ENCODE peak calls at places on chromosomes 3 and 15, in nine cellular contexts. W, F, X, P, L, D, V, Z and S are unnamed samples.

GRCh38 chr3:38548154-38548931 is 52.2 kb downstream of the EXOG start:
- DNase-seq in W (no peak), F (no peak), X (no peak), P (no peak), L (no peak), D (peak; percentile 32), V (no peak), Z (no peak), S (no peak)

GRCh38 chr3:39141211-39141995 is 12.0 kb downstream of the CSRNP1 start:
- DNase-seq in W (peak; percentile 93), F (no peak), X (no peak), P (no peak), L (peak; percentile 91), D (no peak), V (peak; percentile 55), Z (peak; percentile 39), S (no peak)

GRCh38 chr15:36040173-36040572 is 494.2 kb upstream of the DPH6 start:
- DNase-seq in W (no peak), F (no peak), X (no peak), P (no peak), L (no peak), D (no peak), V (no peak), Z (no peak), S (no peak)

GRCh38 chr15:94857466-94857865 is 626.1 kb downstream of the MCTP2 start:
- DNase-seq in W (no peak), F (no peak), X (no peak), P (no peak), L (no peak), D (no peak), V (no peak), Z (no peak), S (no peak)

GRCh38 chr3:46693038-46693896 is at the start of gene ALS2CL:
- DNase-seq in W (peak; percentile 75), F (no peak), X (peak; percentile 35), P (peak; percentile 64), L (peak; percentile 72), D (peak; percentile 69), V (peak; percentile 77), Z (no peak), S (peak; percentile 74)

GRCh38 chr15:33451385-33451784 is 140.6 kb downstream of the RYR3 start:
- DNase-seq in W (no peak), F (no peak), X (no peak), P (no peak), L (no peak), D (no peak), V (no peak), Z (no peak), S (no peak)

GRCh38 chr3:24305795-24306467 is 188.7 kb downstream of the THRB start:
- DNase-seq in W (no peak), F (peak; percentile 15), X (no peak), P (no peak), L (no peak), D (peak; percentile 69), V (no peak), Z (no peak), S (no peak)

GRCh38 chr15:44788748-44789147 is 52.4 kb downstream of the TRIM69 start:
- DNase-seq in W (no peak), F (no peak), X (no peak), P (no peak), L (no peak), D (no peak), V (no peak), Z (no peak), S (no peak)

GRCh38 chr15:51129513-51130197 is 34.9 kb upstream of the TNFAIP8L3 start:
- DNase-seq in W (peak; percentile 77), F (no peak), X (no peak), P (no peak), L (no peak), D (no peak), V (no peak), Z (no peak), S (no peak)

GRCh38 chr3:186255703-186256331 is 106.2 kb downstream of the DGKG start:
- DNase-seq in W (no peak), F (no peak), X (no peak), P (no peak), L (peak; percentile 53), D (peak; percentile 67), V (no peak), Z (no peak), S (no peak)

GRCh38 chr3:50390523-50391177 is 31.3 kb upstream of the TMEM115 start:
- DNase-seq in W (peak; percentile 37), F (no peak), X (no peak), P (peak; percentile 76), L (peak; percentile 77), D (no peak), V (peak; percentile 76), Z (no peak), S (peak; percentile 78)

GRCh38 chr3:10437995-10438901 is 67.1 kb downstream of the ATP2B2 start:
- DNase-seq in W (no peak), F (no peak), X (no peak), P (no peak), L (no peak), D (no peak), V (no peak), Z (peak; percentile 96), S (peak; percentile 21)

GRCh38 chr3:185677146-185677829 is 91.2 kb downstream of the SENP2 start:
- DNase-seq in W (peak; percentile 63), F (peak; percentile 40), X (peak; percentile 61), P (no peak), L (no peak), D (peak; percentile 73), V (no peak), Z (peak; percentile 77), S (no peak)

GRCh38 chr3:24595801-24596200 is 101.2 kb upstream of the THRB start:
- DNase-seq in W (no peak), F (no peak), X (peak; percentile 13), P (no peak), L (no peak), D (no peak), V (no peak), Z (no peak), S (no peak)

GRCh38 chr3:114848087-114848486 is 299.0 kb downstream of the ZBTB20 start:
- DNase-seq in W (no peak), F (no peak), X (no peak), P (no peak), L (no peak), D (no peak), V (no peak), Z (no peak), S (no peak)

DNA sequence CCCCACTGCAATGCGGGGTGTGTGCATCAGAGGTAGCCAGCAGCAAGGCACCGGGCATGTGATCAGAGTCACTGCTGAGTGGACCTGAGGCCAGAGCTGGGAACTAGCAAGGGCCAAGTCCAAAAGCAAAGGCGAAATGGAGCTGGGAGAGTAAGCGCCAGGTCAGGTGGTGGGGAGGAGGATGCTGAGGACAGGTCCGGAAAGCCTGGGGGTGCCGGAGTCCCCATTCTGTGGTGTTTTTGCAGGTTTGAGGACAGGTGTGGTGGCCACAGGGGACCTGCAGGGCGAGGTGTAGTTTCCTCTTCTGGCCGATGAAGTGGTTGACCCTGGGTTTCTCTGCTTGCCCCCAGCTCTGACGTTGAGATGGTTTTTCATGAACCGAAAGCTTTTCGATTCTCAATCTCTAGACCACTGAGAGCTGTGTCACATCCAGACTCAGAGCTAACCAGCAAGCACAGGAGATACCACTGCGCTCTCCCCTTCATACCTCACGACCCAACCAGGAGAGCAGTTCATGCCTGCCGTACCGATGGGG is 35.0 kb upstream of the HES1 start:
- DNase-seq in W (no peak), F (no peak), X (no peak), P (no peak), L (no peak), D (no peak), V (no peak), Z (no peak), S (no peak)
- H3K4me1 ChIP-seq in W (peaks cover 12% of the 10 kb centered on the region), F (peaks cover 25% of the 10 kb centered on the region), X (peaks cover 32% of the 10 kb centered on the region), P (peaks cover 26% of the 10 kb centered on the region), L (peaks cover 34% of the 10 kb centered on the region), D (peaks cover 46% of the 10 kb centered on the region), V (peaks cover 15% of the 10 kb centered on the region), Z (no peaks in the 10 kb centered on the region), S (no peaks in the 10 kb centered on the region)

DNA sequence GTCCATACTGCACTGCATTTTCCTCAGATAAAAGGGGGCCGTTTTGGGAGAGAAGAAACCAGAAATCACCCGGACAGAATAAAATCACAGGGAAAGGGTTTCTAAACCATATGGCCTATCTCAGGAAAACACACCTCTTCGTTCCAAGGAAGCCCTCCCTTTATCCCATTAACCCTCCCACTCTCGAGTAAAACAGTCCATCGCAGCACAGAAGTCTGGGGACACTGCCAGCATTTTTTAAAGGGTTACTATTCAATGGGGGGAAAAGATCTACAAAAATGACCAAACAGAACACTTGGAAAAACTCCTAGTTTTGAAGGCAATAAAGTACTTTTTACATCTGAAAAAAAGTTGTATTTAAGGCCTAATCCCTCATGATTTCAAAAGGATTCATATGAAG is 7.5 kb downstream of the IL17RD start:
- DNase-seq in W (no peak), F (no peak), X (no peak), P (no peak), L (no peak), D (no peak), V (no peak), Z (no peak), S (no peak)
- H3K4me1 ChIP-seq in W (peaks cover 10% of the 10 kb centered on the region), F (peaks cover 39% of the 10 kb centered on the region), X (no peaks in the 10 kb centered on the region), P (peaks cover 64% of the 10 kb centered on the region), L (peaks cover 5% of the 10 kb centered on the region), D (peaks cover 81% of the 10 kb centered on the region), V (peaks cover 5% of the 10 kb centered on the region), Z (peaks cover 2% of the 10 kb centered on the region), S (no peaks in the 10 kb centered on the region)

DNA sequence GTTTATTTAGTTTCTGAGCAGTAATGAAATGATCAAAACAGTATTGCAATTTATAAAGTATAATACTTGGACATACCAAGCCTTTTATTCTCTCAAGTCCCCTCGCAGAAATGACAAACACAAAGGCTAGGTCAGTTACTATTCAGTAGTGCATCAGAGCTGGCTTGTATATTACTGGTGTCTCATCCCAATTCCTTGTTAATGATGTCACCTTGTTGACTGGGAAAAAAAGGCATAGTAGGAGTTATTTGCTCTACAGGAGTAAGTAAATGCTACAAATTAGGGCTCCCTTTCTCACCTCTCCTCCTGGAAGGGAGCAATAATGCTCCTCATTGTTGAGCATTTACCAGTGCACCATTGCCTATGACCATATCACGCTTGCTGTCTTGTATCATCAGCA is 317.6 kb downstream of the CHL1 start:
- DNase-seq in W (no peak), F (no peak), X (no peak), P (no peak), L (no peak), D (no peak), V (no peak), Z (no peak), S (no peak)
- H3K4me1 ChIP-seq in W (no peaks in the 10 kb centered on the region), F (no peaks in the 10 kb centered on the region), X (no peaks in the 10 kb centered on the region), P (no peaks in the 10 kb centered on the region), L (no peaks in the 10 kb centered on the region), D (no peaks in the 10 kb centered on the region), V (no peaks in the 10 kb centered on the region), Z (no peaks in the 10 kb centered on the region), S (no peaks in the 10 kb centered on the region)

DNA sequence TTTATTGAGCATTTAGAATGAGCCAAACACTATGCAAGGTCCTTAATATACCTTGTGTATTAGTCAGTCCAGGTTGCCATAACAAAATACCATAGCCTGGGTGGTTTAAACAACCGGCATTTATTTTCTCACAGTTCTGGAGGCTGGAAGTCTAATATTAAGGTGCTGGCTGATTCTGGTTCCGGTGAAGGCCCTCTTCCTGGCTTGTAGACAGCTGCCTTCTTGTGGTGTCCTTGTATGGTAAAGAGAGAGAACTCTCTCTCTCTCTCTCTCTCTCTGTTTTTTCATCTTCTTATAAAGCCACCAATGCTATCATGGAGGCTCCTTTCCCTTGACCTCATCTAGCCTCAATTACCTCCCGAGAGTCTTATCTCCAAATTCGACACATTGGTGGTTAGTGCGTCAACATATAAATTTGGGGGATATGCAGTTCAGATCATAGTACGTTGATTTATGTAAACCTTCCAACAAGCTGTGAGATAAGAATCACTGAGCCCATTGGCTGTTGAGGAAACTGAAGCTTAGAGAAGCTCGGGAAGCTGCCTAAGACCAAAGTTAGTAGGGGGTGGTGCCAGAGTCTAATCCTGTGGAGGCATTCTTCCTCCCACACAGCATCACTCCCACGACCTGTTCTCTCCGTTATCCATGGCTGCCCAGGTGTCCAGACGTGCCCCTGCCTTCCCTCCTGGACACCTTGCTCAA is 298.0 kb upstream of the PROK2 start:
- DNase-seq in W (no peak), F (no peak), X (no peak), P (no peak), L (no peak), D (no peak), V (no peak), Z (no peak), S (no peak)
- H3K4me1 ChIP-seq in W (no peaks in the 10 kb centered on the region), F (peaks cover 3% of the 10 kb centered on the region), X (no peaks in the 10 kb centered on the region), P (peaks cover 5% of the 10 kb centered on the region), L (peaks cover 6% of the 10 kb centered on the region), D (peaks cover 11% of the 10 kb centered on the region), V (no peaks in the 10 kb centered on the region), Z (no peaks in the 10 kb centered on the region), S (peaks cover 7% of the 10 kb centered on the region)